ENCODE peak calls at places on chromosomes 4 and X, in nine cellular contexts. S, C, T, D, A, V, I, X and M are unnamed samples.

GRCh38 chr4:11470709-11471441 is 42.2 kb upstream of the HS3ST1 start:
- DNase-seq in S (peak), C (no peak), T (no peak), D (no peak), A (no peak), V (no peak), I (no peak), X (no peak), M (no peak)

GRCh38 chrX:19966056-19966455 is 24.8 kb downstream of the BCLAF3 start:
- DNase-seq in S (no peak), C (no peak), T (no peak), D (no peak), A (no peak), V (no peak), I (no peak), X (no peak), M (no peak)

GRCh38 chr4:83503974-83504373 is 19.1 kb upstream of the ABRAXAS1 start:
- DNase-seq in S (no peak), C (no peak), T (no peak), D (no peak), A (no peak), V (no peak), I (peak), X (no peak), M (no peak)

GRCh38 chr4:5024673-5025072 is 5.4 kb upstream of the CYTL1 start:
- DNase-seq in S (no peak), C (no peak), T (no peak), D (no peak), A (no peak), V (no peak), I (no peak), X (peak), M (no peak)

GRCh38 chr4:152937535-152938236 is 1.6 kb downstream of the FHDC1 start:
- DNase-seq in S (no peak), C (no peak), T (no peak), D (no peak), A (peak), V (peak), I (no peak), X (no peak), M (peak)

GRCh38 chr4:174173360-174173759 is 110.1 kb downstream of the FBXO8 start:
- DNase-seq in S (no peak), C (no peak), T (no peak), D (no peak), A (no peak), V (no peak), I (no peak), X (no peak), M (no peak)

GRCh38 chr4:91936301-91936700 is 367.5 kb upstream of the GRID2 start:
- DNase-seq in S (no peak), C (no peak), T (no peak), D (no peak), A (peak), V (no peak), I (no peak), X (no peak), M (no peak)

GRCh38 chr4:5399790-5400421 is 308.5 kb downstream of the EVC2 start:
- DNase-seq in S (no peak), C (peak), T (no peak), D (peak), A (peak), V (no peak), I (no peak), X (no peak), M (no peak)

GRCh38 chrX:37922926-37923325 is 75.6 kb upstream of the DYNLT3 start:
- DNase-seq in S (peak), C (peak), T (no peak), D (no peak), A (no peak), V (no peak), I (no peak), X (no peak), M (no peak)

GRCh38 chr4:2261110-2261852 is 628 bp downstream of the MXD4 start:
- DNase-seq in S (peak), C (peak), T (peak), D (no peak), A (peak), V (peak), I (peak), X (peak), M (peak)

GRCh38 chrX:153454901-153455550 is 9.2 kb upstream of the TREX2 start:
- DNase-seq in S (no peak), C (no peak), T (peak), D (no peak), A (no peak), V (no peak), I (no peak), X (no peak), M (no peak)

GRCh38 chrX:153065389-153065788 is 6.9 kb upstream of the PNMA6A start:
- DNase-seq in S (no peak), C (no peak), T (no peak), D (no peak), A (no peak), V (no peak), I (no peak), X (no peak), M (no peak)

GRCh38 chr4:28277931-28278330 is 1417.3 kb downstream of the STIM2 start:
- DNase-seq in S (no peak), C (no peak), T (no peak), D (no peak), A (no peak), V (no peak), I (no peak), X (no peak), M (no peak)

GRCh38 chr4:154078504-154079350 is 289.8 kb upstream of the SFRP2 start:
- DNase-seq in S (no peak), C (no peak), T (no peak), D (no peak), A (no peak), V (no peak), I (no peak), X (no peak), M (no peak)
- TF ChIP-seq CTCF in S (no peak), C (no peak), T (no peak), D (no peak), A (no peak), V (no peak), I (no peak), X (no peak), M (no peak)

DNA sequence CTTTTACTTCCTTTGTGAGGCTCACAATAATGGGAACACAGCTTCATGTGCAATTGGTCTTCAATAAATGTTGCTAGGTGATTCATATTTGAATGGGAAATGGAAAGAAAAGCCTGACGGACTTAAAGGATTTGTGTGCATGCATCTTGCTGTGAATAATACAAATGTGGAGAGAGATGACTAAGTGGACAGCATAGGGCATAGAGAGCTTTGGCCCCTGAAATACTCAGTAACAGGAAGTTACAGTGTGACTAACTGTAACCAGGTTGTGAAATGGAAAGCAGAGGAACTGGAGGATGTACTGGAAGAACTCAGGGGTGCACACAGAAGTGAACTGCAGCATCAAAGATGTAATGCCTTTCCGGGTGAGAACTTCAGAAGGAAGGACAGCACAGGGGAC is 206.7 kb downstream of the MGST2 start:
- DNase-seq in S (no peak), C (no peak), T (no peak), D (no peak), A (peak), V (no peak), I (no peak), X (no peak), M (no peak)
- H3K27ac ChIP-seq in S (no peak), C (no peak), T (peak), D (no peak), A (peak), V (no peak), I (no peak), X (no peak), M (no peak)

GRCh38 chrX:31423575-31424284 is 351.9 kb upstream of the FTHL17 start:
- DNase-seq in S (no peak), C (peak), T (no peak), D (peak), A (peak), V (no peak), I (no peak), X (peak), M (no peak)
- TF ChIP-seq CTCF in S (peak), C (peak), T (peak), D (peak), A (peak), V (peak), I (no peak), X (no peak), M (no peak)

GRCh38 chr4:877502-877901 is 51.6 kb upstream of the CPLX1 start:
- DNase-seq in S (no peak), C (no peak), T (no peak), D (no peak), A (no peak), V (no peak), I (no peak), X (no peak), M (no peak)

GRCh38 chr4:881709-882108 is 50.4 kb downstream of the GAK start:
- DNase-seq in S (no peak), C (no peak), T (no peak), D (no peak), A (no peak), V (no peak), I (no peak), X (no peak), M (no peak)

GRCh38 chr4:880684-881405 is 51.3 kb downstream of the GAK start:
- DNase-seq in S (no peak), C (no peak), T (no peak), D (no peak), A (no peak), V (no peak), I (no peak), X (no peak), M (no peak)

GRCh38 chr4:878796-879729 is 53.1 kb downstream of the GAK start:
- DNase-seq in S (no peak), C (no peak), T (no peak), D (no peak), A (no peak), V (peak), I (peak), X (no peak), M (no peak)

DNA sequence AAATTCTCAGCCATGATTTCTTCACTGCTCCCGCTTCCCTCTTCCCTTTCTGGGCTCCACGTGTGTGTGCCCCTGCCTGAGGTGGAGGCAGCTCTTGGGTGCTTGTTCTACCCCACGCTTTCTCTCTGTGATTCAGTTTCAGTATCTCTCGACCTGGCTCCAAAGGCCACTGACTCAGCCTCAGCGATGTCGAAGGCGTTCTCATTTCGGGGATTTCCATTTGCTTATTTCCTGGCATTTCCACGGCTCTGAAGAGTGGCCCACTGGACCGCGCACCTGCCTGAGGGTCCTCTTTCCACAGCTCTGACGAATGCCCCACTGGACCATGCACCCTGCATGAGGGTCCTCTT is 52.4 kb downstream of the GAK start:
- DNase-seq in S (no peak), C (peak), T (no peak), D (no peak), A (no peak), V (no peak), I (no peak), X (no peak), M (no peak)
- H3K27ac ChIP-seq in S (no peak), C (no peak), T (no peak), D (no peak), A (no peak), V (no peak), I (peak), X (no peak), M (no peak)

GRCh38 chr4:47510036-47510435 is 25.0 kb downstream of the ATP10D start:
- DNase-seq in S (no peak), C (no peak), T (no peak), D (no peak), A (no peak), V (no peak), I (no peak), X (no peak), M (no peak)

GRCh38 chr4:47513493-47513892 is 28.4 kb downstream of the ATP10D start:
- DNase-seq in S (no peak), C (no peak), T (no peak), D (no peak), A (no peak), V (no peak), I (no peak), X (no peak), M (no peak)

GRCh38 chr4:47505666-47506065 is 20.6 kb downstream of the ATP10D start:
- DNase-seq in S (no peak), C (no peak), T (no peak), D (no peak), A (no peak), V (no peak), I (no peak), X (no peak), M (no peak)

GRCh38 chr4:47510506-47511143 is 25.6 kb downstream of the ATP10D start:
- DNase-seq in S (no peak), C (no peak), T (no peak), D (no peak), A (peak), V (no peak), I (no peak), X (no peak), M (no peak)
- TF ChIP-seq CTCF in S (no peak), C (peak), T (peak), D (peak), A (peak), V (peak), I (no peak), X (peak), M (no peak)

DNA sequence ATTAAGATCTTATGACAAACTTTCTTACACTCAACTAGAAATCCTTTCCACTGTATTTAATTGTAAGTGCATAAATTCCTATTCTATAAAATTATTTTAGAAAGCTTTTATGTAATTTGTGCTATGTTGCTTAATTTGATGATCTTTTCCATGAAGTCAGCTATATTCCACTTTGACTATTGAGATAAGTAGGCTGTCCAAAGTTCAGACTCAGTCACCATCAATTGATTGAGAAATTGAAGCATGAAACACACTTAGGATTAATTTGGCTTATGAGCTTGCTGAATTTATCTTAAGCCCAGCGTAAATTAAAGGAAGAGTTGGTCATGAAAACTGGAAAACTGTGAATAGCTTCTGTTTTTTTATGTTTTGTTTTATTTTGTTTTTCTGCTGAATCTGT is 18.7 kb upstream of the UGT2B10 start:
- DNase-seq in S (no peak), C (no peak), T (no peak), D (no peak), A (no peak), V (no peak), I (no peak), X (no peak), M (no peak)
- H3K27ac ChIP-seq in S (no peak), C (no peak), T (no peak), D (no peak), A (no peak), V (no peak), I (no peak), X (no peak), M (no peak)